ENCODE peak calls at places on chromosomes 2 and 18, in six cellular contexts. Z, A, P, U, T and B are unnamed samples.
A peak's percentile ranks its signal among the peaks of the same experiment; 100 is the strongest.

GRCh38 chr2:29263886-29264285 is 148.7 kb downstream of the CLIP4 start:
- DNase-seq in Z (no peak), P (no peak), U (no peak), A (no peak), T (no peak), B (no peak)

GRCh38 chr18:10035306-10035991 is 121.6 kb downstream of the VAPA start:
- DNase-seq in U (no peak), P (no peak), Z (no peak), T (peak; percentile 74), A (peak; percentile 27), B (no peak)

GRCh38 chr2:36376319-36376765 is 20.8 kb downstream of the CRIM1 start:
- DNase-seq in Z (peak; percentile 89), P (peak; percentile 58), U (no peak), T (peak; percentile 69), A (no peak), B (no peak)

GRCh38 chr2:203861607-203862006 is 6.0 kb upstream of the CTLA4 start:
- DNase-seq in U (no peak), Z (no peak), T (no peak), A (no peak), P (no peak), B (no peak)

GRCh38 chr2:39902103-39902502 is 123.0 kb upstream of the THUMPD2 start:
- DNase-seq in A (peak; percentile 80), Z (no peak), U (peak; percentile 18), P (no peak), T (peak; percentile 81), B (peak; percentile 10)

GRCh38 chr2:39567507-39567906 is 98.2 kb upstream of the TMEM178A start:
- DNase-seq in T (peak; percentile 48), Z (no peak), U (no peak), P (no peak), A (no peak), B (no peak)

GRCh38 chr2:37637985-37638384 is 33.5 kb downstream of the CDC42EP3 start:
- DNase-seq in U (no peak), P (no peak), T (no peak), Z (no peak), A (no peak), B (no peak)

GRCh38 chr2:20015482-20016083 is 3.1 kb upstream of the MATN3 start:
- DNase-seq in T (peak; percentile 73), Z (no peak), P (peak; percentile 67), A (peak; percentile 48), U (peak; percentile 72), B (peak; percentile 36)

GRCh38 chr18:57970356-57971095 is 73.5 kb upstream of the NEDD4L start:
- DNase-seq in Z (no peak), T (no peak), P (peak; percentile 88), A (no peak), U (no peak), B (no peak)

GRCh38 chr2:64268330-64268729 is 124.1 kb upstream of the PELI1 start:
- DNase-seq in A (no peak), U (no peak), Z (no peak), T (peak; percentile 41), P (no peak), B (no peak)

GRCh38 chr2:233674995-233675394 is 3.3 kb downstream of the UGT1A9 start:
- DNase-seq in P (peak; percentile 52), T (no peak), A (no peak), Z (no peak), U (no peak), B (no peak)

GRCh38 chr2:85308951-85309555 is 18.7 kb downstream of the TGOLN2 start:
- DNase-seq in Z (peak; percentile 89), T (peak; percentile 43), U (peak; percentile 71), A (no peak), P (no peak), B (no peak)

GRCh38 chr18:3305933-3306332 is 44.0 kb downstream of the MYL12B start:
- DNase-seq in P (no peak), U (no peak), T (peak; percentile 40), A (no peak), Z (no peak), B (no peak)

GRCh38 chr2:166609183-166609959 is 115.3 kb upstream of the SCN7A start:
- DNase-seq in T (no peak), A (no peak), P (peak; percentile 80), Z (no peak), U (no peak), B (no peak)

GRCh38 chr2:216635701-216636541 is 2.7 kb downstream of the IGFBP2 start:
- DNase-seq in U (no peak), Z (peak; percentile 81), T (no peak), A (no peak), P (peak; percentile 79), B (no peak)